ENCODE peak calls at places on chromosomes 1 and 21, in four cellular contexts. F is ELF-1; K is activated T-helper 2 cell treated with anti-CD3 and anti-CD28 coated beads, Interferon-gamma antibody, Interleukin-2, Interleukin-4, amounts not matched to agents 10 μg/mL and 5 μg/mL and 100 μg/mL, durations not matched to agents 14 hours and 24 hours and 36 hours; A is GM12864. P is an unnamed sample.

GRCh38 chr1:164830628-164831027 is 271.6 kb downstream of the PBX1 start:
- DNase-seq in F (no peak), K (no peak), A (no peak), P (no peak)

GRCh38 chr1:45490121-45490622 is 791 bp downstream of the TESK2 start:
- DNase-seq in F (no peak), K (no peak), A (no peak), P (peak)

GRCh38 chr21:45618846-45619485 is 24.6 kb upstream of the PCBP3 start:
- DNase-seq in F (no peak), K (no peak), A (no peak), P (peak)

GRCh38 chr1:30383131-30383793 is 340.1 kb downstream of the MATN1 start:
- DNase-seq in F (no peak), K (no peak), A (no peak), P (no peak)

GRCh38 chr1:96643519-96643918 is 78.1 kb upstream of the PTBP2 start:
- DNase-seq in F (no peak), K (no peak), A (no peak), P (no peak)

GRCh38 chr1:12650001-12650421 is 6.1 kb downstream of the AADACL4 start:
- DNase-seq in F (no peak), K (no peak), A (no peak), P (no peak)

GRCh38 chr1:212218911-212219310 is 66.3 kb upstream of the PPP2R5A start:
- DNase-seq in F (no peak), K (no peak), A (peak), P (peak)

GRCh38 chr1:30986755-30987154 is 78.2 kb upstream of the SDC3 start:
- DNase-seq in F (no peak), K (no peak), A (no peak), P (no peak)

GRCh38 chr21:34074283-34075098 is 1.1 kb downstream of the MRPS6 start:
- DNase-seq in F (peak), K (no peak), A (no peak), P (no peak)

GRCh38 chr21:15199414-15199813 is 134.6 kb upstream of the NRIP1 start:
- DNase-seq in F (peak), K (no peak), A (no peak), P (no peak)

GRCh38 chr1:8070381-8070811 is 44.3 kb upstream of the ERRFI1 start:
- DNase-seq in F (peak), K (no peak), A (no peak), P (no peak)

GRCh38 chr1:37146071-37146470 is 111.8 kb upstream of the GRIK3 start:
- DNase-seq in F (no peak), K (no peak), A (no peak), P (no peak)

GRCh38 chr1:187911820-187912219 is 1083.1 kb downstream of the PLA2G4A start:
- DNase-seq in F (no peak), K (no peak), A (no peak), P (no peak)

GRCh38 chr21:38048241-38048640 is 132.0 kb upstream of the KCNJ6 start:
- DNase-seq in F (no peak), K (no peak), A (no peak), P (no peak)

GRCh38 chr21:9772348-9772672 is 749.1 kb upstream of the TPTE start:
- DNase-seq in F (no peak), K (no peak), A (no peak), P (no peak)

GRCh38 chr1:38740543-38740942 is 119.0 kb downstream of the RRAGC start:
- DNase-seq in F (peak), K (no peak), A (no peak), P (no peak)

GRCh38 chr1:202272446-202272845 is 69.3 kb downstream of the UBE2T start:
- DNase-seq in F (no peak), K (no peak), A (no peak), P (no peak)

GRCh38 chr1:245465666-245466065 is 310.9 kb downstream of the KIF26B start:
- DNase-seq in F (no peak), K (no peak), A (no peak), P (no peak)

GRCh38 chr1:112083487-112083886 is 94.0 kb upstream of the KCND3 start:
- DNase-seq in F (peak), K (no peak), A (no peak), P (peak)

GRCh38 chr1:179807691-179808485 is 64.8 kb downstream of the FAM163A start:
- DNase-seq in F (no peak), K (no peak), A (no peak), P (peak)

GRCh38 chr1:145720556-145720877 is 1.2 kb downstream of the CD160 start:
- DNase-seq in F (no peak), K (no peak), A (no peak), P (peak)

GRCh38 chr1:228465571-228466146 is 21.5 kb upstream of the RNF187 start:
- DNase-seq in F (no peak), K (peak), A (no peak), P (no peak)

P was measured in RPMI7951.